ENCODE peak calls at places on chromosomes 1 and 21, in nine cellular contexts. V, F, L, M, T, O, Q, C and A are unnamed samples.

GRCh38 chr1:74467786-74468377 is 44.5 kb downstream of the LRRC53 start:
- DNase-seq in V (peak; percentile 6), F (no peak), L (no peak), M (no peak), T (no peak), O (no peak), Q (no peak), C (no peak), A (no peak)

GRCh38 chr1:169144941-169145626 is 38.6 kb downstream of the ATP1B1 start:
- DNase-seq in V (no peak), F (no peak), L (no peak), M (no peak), T (no peak), O (no peak), Q (no peak), C (peak; percentile 37), A (no peak)

GRCh38 chr1:243269461-243269801 is 13.6 kb downstream of the SDCCAG8 start:
- DNase-seq in V (no peak), F (no peak), L (no peak), M (no peak), T (no peak), O (no peak), Q (no peak), C (no peak), A (no peak)

GRCh38 chr1:94463765-94464330 is 45.7 kb downstream of the ABCD3 start:
- DNase-seq in V (peak; percentile 10), F (no peak), L (no peak), M (no peak), T (no peak), O (peak; percentile 61), Q (peak; percentile 29), C (peak; percentile 68), A (no peak)

GRCh38 chr1:10155087-10155712 is 55.2 kb upstream of the KIF1B start:
- DNase-seq in V (no peak), F (no peak), L (no peak), M (no peak), T (no peak), O (peak; percentile 35), Q (no peak), C (no peak), A (no peak)

GRCh38 chr1:115706774-115707425 is 61.6 kb downstream of the CASQ2 start:
- DNase-seq in V (peak; percentile 71), F (no peak), L (no peak), M (no peak), T (no peak), O (peak; percentile 53), Q (no peak), C (no peak), A (no peak)

GRCh38 chr21:43271452-43272020 is 102.7 kb downstream of the CRYAA start:
- DNase-seq in V (peak; percentile 36), F (no peak), L (no peak), M (no peak), T (no peak), O (no peak), Q (no peak), C (no peak), A (no peak)

GRCh38 chr1:87806377-87807094 is 477.9 kb downstream of the LMO4 start:
- DNase-seq in V (no peak), F (no peak), L (no peak), M (no peak), T (no peak), O (no peak), Q (no peak), C (no peak), A (no peak)

GRCh38 chr1:234768171-234768568 is 158.2 kb upstream of the IRF2BP2 start:
- DNase-seq in V (no peak), F (no peak), L (no peak), M (no peak), T (no peak), O (no peak), Q (no peak), C (no peak), A (no peak)

GRCh38 chr1:208208132-208208487 is 36.1 kb downstream of the PLXNA2 start:
- DNase-seq in V (no peak), F (no peak), L (no peak), M (no peak), T (no peak), O (no peak), Q (no peak), C (no peak), A (no peak)

GRCh38 chr1:46198026-46198826 is at the start of gene POMGNT1:
- DNase-seq in V (peak; percentile 98), F (peak; percentile 82), L (peak; percentile 65), M (no peak), T (peak; percentile 76), O (peak; percentile 75), Q (no peak), C (peak; percentile 75), A (no peak)

GRCh38 chr1:113917400-113918082 is 11.6 kb upstream of the HIPK1 start:
- DNase-seq in V (no peak), F (no peak), L (no peak), M (no peak), T (no peak), O (no peak), Q (no peak), C (no peak), A (no peak)

GRCh38 chr21:43362306-43362927 is 64.5 kb downstream of the SIK1 start:
- DNase-seq in V (peak; percentile 92), F (peak; percentile 64), L (no peak), M (no peak), T (peak; percentile 42), O (peak; percentile 88), Q (peak; percentile 37), C (peak; percentile 40), A (peak; percentile 54)

GRCh38 chr21:36719614-36720013 is 20.7 kb downstream of the SIM2 start:
- DNase-seq in V (peak; percentile 22), F (no peak), L (no peak), M (no peak), T (no peak), O (no peak), Q (no peak), C (no peak), A (no peak)

GRCh38 chr1:211603191-211603701 is 24.3 kb upstream of the SLC30A1 start:
- DNase-seq in V (no peak), F (no peak), L (no peak), M (no peak), T (no peak), O (peak; percentile 68), Q (peak; percentile 72), C (no peak), A (no peak)

GRCh38 chr1:43232071-43232470 is 37.7 kb upstream of the TMEM125 start:
- DNase-seq in V (no peak), F (no peak), L (no peak), M (no peak), T (no peak), O (peak; percentile 81), Q (peak; percentile 26), C (no peak), A (no peak)

GRCh38 chr1:157893681-157894080 is 52.1 kb upstream of the CD5L start:
- DNase-seq in V (no peak), F (no peak), L (no peak), M (no peak), T (no peak), O (no peak), Q (no peak), C (no peak), A (no peak)

GRCh38 chr1:41486053-41486891 is 1.8 kb upstream of the EDN2 start:
- DNase-seq in V (peak; percentile 79), F (no peak), L (no peak), M (no peak), T (peak; percentile 18), O (peak; percentile 70), Q (no peak), C (no peak), A (no peak)